ENCODE peak calls at places on chromosomes 11 and 22, in nine cellular contexts. A, W, E, O, H, J, F, L and X are unnamed samples.

GRCh38 chr11:76543006-76543703 is 98.3 kb downstream of the EMSY start:
- DNase-seq in A (no peak), W (no peak), E (no peak), O (no peak), H (no peak), J (no peak), F (no peak), L (no peak), X (no peak)

GRCh38 chr11:128827494-128827893 is 39.6 kb downstream of the KCNJ1 start:
- DNase-seq in A (no peak), W (no peak), E (no peak), O (no peak), H (no peak), J (no peak), F (no peak), L (no peak), X (no peak)

GRCh38 chr11:120499088-120499487 is 12.5 kb upstream of the GRIK4 start:
- DNase-seq in A (no peak), W (no peak), E (no peak), O (no peak), H (no peak), J (no peak), F (no peak), L (no peak), X (no peak)

GRCh38 chr11:102293873-102294601 is 23.2 kb upstream of the BIRC3 start:
- DNase-seq in A (no peak), W (no peak), E (peak; percentile 69), O (peak; percentile 38), H (no peak), J (no peak), F (peak; percentile 64), L (no peak), X (peak; percentile 40)

GRCh38 chr22:44752285-44753188 is at the start of gene ARHGAP8:
- DNase-seq in A (peak; percentile 82), W (no peak), E (no peak), O (no peak), H (no peak), J (no peak), F (no peak), L (no peak), X (no peak)

GRCh38 chr22:22867996-22868715 is 19.5 kb upstream of the IGLL5 start:
- DNase-seq in A (no peak), W (no peak), E (no peak), O (no peak), H (no peak), J (no peak), F (no peak), L (no peak), X (no peak)

GRCh38 chr11:88418508-88418907 is 81.0 kb upstream of the CTSC start:
- DNase-seq in A (no peak), W (no peak), E (no peak), O (no peak), H (no peak), J (no peak), F (peak; percentile 86), L (no peak), X (no peak)

GRCh38 chr11:9001736-9002135 is 2.1 kb downstream of the NRIP3 start:
- DNase-seq in A (no peak), W (no peak), E (peak; percentile 68), O (peak; percentile 89), H (no peak), J (peak; percentile 67), F (peak; percentile 44), L (no peak), X (peak; percentile 65)

GRCh38 chr11:117875397-117876048 is 935 bp downstream of the FXYD6 start:
- DNase-seq in A (no peak), W (no peak), E (no peak), O (no peak), H (peak; percentile 20), J (no peak), F (no peak), L (peak; percentile 43), X (no peak)

GRCh38 chr22:48803993-48804810 is 1023.5 kb downstream of the BRD1 start:
- DNase-seq in A (no peak), W (no peak), E (no peak), O (no peak), H (no peak), J (no peak), F (no peak), L (no peak), X (no peak)
- TF ChIP-seq CTCF in A (no peak), W (no peak), E (no peak), O (no peak), H (peak; percentile 20), J (no peak), F (no peak), L (no peak), X (no peak)

DNA sequence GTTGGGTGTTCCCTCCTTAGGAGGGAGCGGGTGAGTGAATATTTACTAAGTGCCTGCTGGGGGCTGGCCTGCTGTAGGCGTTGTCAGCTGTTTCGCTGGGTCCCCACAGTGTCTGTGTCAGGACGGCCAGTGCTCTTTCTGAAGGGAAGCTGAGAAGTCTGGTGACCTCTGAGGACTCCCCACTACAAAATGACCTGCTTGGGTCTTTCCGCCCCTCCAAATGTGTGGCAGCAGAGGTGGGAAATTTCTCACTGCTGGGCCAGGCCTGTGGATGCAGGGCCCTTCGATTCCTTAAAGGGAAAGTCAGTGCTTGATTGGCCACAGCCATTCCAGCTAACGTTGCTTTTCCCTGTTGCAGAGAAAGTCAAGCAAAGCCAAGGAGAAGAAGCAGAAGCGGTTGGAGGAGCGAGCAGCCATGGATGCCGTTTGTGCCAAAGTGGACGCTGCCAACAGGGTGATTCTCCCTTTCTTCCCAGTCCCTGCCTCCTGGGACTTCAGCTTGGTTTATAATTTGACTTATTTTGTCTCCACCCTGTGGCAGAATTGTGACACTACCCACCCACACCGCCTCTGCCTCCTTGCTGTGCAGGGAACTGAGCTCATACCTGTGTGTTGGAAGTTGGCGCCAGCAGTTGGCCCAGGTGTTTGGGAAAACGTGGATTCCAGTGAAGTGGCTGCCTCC is 6.8 kb downstream of the NAA40 start:
- DNase-seq in A (peak; percentile 79), W (no peak), E (peak; percentile 81), O (peak; percentile 64), H (peak; percentile 67), J (peak; percentile 24), F (peak; percentile 66), L (peak; percentile 66), X (peak; percentile 81)
- H3K4me3 ChIP-seq in A (no peak overlapping the region), W (no peak overlapping the region), E (no peak overlapping the region), O (no peak overlapping the region), H (no peak overlapping the region), J (no peak overlapping the region), F (no peak overlapping the region), L (no peak overlapping the region), X (no peak overlapping the region)

DNA sequence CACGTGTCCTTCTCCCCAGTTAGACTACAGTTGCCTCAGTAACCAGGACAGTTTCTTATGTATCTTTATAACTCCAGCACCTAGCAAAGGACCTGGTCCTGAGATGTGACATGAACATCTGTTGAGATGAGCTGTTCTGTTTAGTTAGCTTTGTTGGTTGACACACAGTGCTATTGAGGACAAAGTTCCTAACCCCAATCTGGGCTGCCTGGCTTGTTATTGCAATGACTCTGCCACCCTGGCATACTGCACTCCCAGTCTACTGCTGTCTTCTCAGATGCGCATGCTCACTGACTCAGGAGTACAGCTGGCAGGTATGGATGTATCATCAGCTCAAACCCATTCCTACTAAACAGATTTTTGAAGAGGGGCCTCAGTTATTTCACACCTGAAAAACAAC is 7.4 kb downstream of the DESI1 start:
- DNase-seq in A (no peak), W (no peak), E (no peak), O (no peak), H (no peak), J (no peak), F (no peak), L (no peak), X (no peak)
- TF ChIP-seq CTCF in A (no peak), W (no peak), E (no peak), O (no peak), H (no peak), J (no peak), F (no peak), L (no peak), X (no peak)

DNA sequence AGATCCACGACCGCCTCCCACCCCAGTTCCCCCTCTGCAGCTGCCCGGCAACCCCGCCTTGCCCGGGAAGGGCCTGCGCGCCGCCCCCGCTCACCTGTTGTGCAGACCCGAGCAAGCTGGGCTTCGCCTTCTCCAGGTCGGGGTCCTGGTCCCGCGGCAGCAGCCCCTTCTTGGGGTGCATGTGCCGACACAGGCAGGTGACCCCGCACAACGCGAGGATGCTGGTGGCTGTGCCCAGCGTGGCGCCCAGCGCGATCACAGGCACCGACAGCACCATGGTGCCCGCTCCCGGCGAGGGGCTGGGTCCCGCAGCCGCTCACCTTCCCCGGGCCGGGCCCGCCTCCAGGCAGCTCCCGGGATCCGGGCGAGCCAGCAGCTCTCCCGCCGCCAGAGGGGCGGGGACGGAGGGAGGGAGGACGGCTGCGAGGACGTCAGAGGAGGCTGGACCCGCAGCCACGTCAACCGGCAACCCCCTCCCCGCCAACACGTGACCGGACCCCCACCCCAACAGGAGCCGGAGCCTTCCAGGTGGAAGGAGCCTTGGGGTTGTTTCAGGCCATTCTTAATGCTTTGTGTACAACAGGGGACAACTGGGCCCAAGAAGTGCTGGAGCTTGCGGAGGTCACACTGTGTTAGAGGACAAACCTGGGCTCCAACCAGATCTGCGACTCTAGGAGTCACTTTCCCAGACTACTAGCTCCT is at the start of gene SYT13:
- DNase-seq in A (peak; percentile 79), W (no peak), E (no peak), O (no peak), H (peak; percentile 91), J (no peak), F (no peak), L (peak; percentile 11), X (peak; percentile 75)
- H3K4me3 ChIP-seq in A (peak within 1 kb of the TSS; percentile 34), W (no peak within 1 kb of the TSS), E (no peak within 1 kb of the TSS), O (no peak within 1 kb of the TSS), H (peak within 1 kb of the TSS; percentile 78), J (no peak within 1 kb of the TSS), F (no peak within 1 kb of the TSS), L (no peak within 1 kb of the TSS), X (peak within 1 kb of the TSS; percentile 39)

DNA sequence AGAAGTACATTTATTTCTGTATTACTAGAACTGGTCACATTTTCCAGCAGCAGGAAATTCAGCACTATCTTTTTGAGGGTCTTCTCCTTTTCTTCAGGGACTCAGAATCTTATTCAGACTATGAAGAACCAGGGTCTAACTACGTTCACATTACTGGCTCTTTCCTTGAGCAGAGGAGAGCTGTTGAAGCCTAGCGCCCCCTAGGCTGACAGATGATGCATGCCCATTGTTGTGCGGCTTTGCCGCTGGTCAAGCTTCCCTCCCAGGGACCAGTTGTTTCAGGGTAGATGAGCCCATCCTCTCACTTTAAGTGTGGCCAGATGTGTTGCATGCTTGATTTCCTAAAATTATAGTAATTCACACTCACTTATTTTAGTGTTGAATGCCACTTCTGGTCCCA is 168.2 kb upstream of the PDGFD start:
- DNase-seq in A (peak; percentile 21), W (no peak), E (no peak), O (no peak), H (peak; percentile 43), J (no peak), F (no peak), L (peak; percentile 49), X (peak; percentile 38)
- TF ChIP-seq CTCF in A (no peak), W (no peak), E (no peak), O (peak; percentile 2), H (peak; percentile 72), J (no peak), F (peak; percentile 40), L (peak; percentile 77), X (peak; percentile 25)

DNA sequence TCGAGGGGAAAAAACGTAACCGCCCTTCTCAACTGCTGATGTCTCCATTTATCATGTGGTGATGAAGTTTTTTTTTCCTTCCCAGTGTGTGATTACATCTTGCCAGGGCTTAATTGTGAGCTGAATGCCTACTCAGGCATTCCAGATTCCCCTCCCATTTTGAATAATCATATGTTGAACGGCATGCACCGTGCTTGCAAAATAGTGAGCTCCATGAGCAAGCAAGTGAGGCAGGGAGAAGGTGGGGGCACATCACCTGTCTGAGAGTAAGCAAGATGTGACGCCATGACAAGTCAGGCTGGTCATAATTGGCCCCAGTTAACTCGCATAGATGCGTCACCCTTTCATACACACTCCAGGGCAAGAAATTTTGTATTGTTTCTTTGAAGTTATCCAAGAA is 2.7 kb upstream of the TOB2 start:
- DNase-seq in A (peak; percentile 15), W (no peak), E (no peak), O (peak; percentile 30), H (no peak), J (no peak), F (no peak), L (no peak), X (no peak)
- H3K4me3 ChIP-seq in A (no peak overlapping the region), W (no peak overlapping the region), E (no peak overlapping the region), O (no peak overlapping the region), H (no peak overlapping the region), J (no peak overlapping the region), F (no peak overlapping the region), L (peak overlapping the region; percentile 33), X (no peak overlapping the region)